ENCODE peak calls at places on chromosomes 13 and 19, in nine cellular contexts. One of them, this sample, is unnamed.

GRCh38 chr13:105090244-105090643 is 1445.2 kb downstream of the EFNB2 start:
- DNase-seq in CD4-positive, alpha-beta T cell: no peak
- DNase-seq in fibroblast of pulmonary artery: peak; percentile 20
- DNase-seq in fibroblast of the aortic adventitia: peak; percentile 31
- DNase-seq in Caco-2: no peak
- DNase-seq in omental fat pad: no peak
- DNase-seq in HFFc6: no peak
- DNase-seq in gastrocnemius medialis: no peak
- DNase-seq in stomach: no peak
- DNase-seq in this sample: no peak

GRCh38 chr19:33780251-33780650 is 16.4 kb upstream of the KCTD15 start:
- DNase-seq in CD4-positive, alpha-beta T cell: no peak
- DNase-seq in fibroblast of pulmonary artery: no peak
- DNase-seq in fibroblast of the aortic adventitia: no peak
- DNase-seq in Caco-2: no peak
- DNase-seq in omental fat pad: no peak
- DNase-seq in HFFc6: no peak
- DNase-seq in gastrocnemius medialis: no peak
- DNase-seq in stomach: no peak
- DNase-seq in this sample: no peak

GRCh38 chr19:17404015-17404414 is 1.4 kb downstream of the BST2 start:
- DNase-seq in CD4-positive, alpha-beta T cell: no peak
- DNase-seq in fibroblast of pulmonary artery: no peak
- DNase-seq in fibroblast of the aortic adventitia: no peak
- DNase-seq in Caco-2: no peak
- DNase-seq in omental fat pad: no peak
- DNase-seq in HFFc6: no peak
- DNase-seq in gastrocnemius medialis: no peak
- DNase-seq in stomach: no peak
- DNase-seq in this sample: no peak

GRCh38 chr19:43316591-43317319 is 36.7 kb upstream of the CD177 start:
- DNase-seq in CD4-positive, alpha-beta T cell: no peak
- DNase-seq in fibroblast of pulmonary artery: peak; percentile 11
- DNase-seq in fibroblast of the aortic adventitia: peak; percentile 53
- DNase-seq in Caco-2: peak; percentile 49
- DNase-seq in omental fat pad: no peak
- DNase-seq in HFFc6: no peak
- DNase-seq in gastrocnemius medialis: no peak
- DNase-seq in stomach: peak; percentile 60
- DNase-seq in this sample: no peak

GRCh38 chr13:51832471-51833152 is 12.4 kb downstream of the TMEM272 start:
- DNase-seq in CD4-positive, alpha-beta T cell: peak; percentile 54
- DNase-seq in fibroblast of pulmonary artery: peak; percentile 55
- DNase-seq in fibroblast of the aortic adventitia: peak; percentile 52
- DNase-seq in Caco-2: no peak
- DNase-seq in omental fat pad: no peak
- DNase-seq in HFFc6: peak; percentile 5
- DNase-seq in gastrocnemius medialis: peak; percentile 28
- DNase-seq in stomach: no peak
- DNase-seq in this sample: no peak

GRCh38 chr13:105918842-105919741 is 616.4 kb downstream of the EFNB2 start:
- DNase-seq in CD4-positive, alpha-beta T cell: no peak
- DNase-seq in fibroblast of pulmonary artery: peak; percentile 63
- DNase-seq in fibroblast of the aortic adventitia: peak; percentile 12
- DNase-seq in Caco-2: peak; percentile 89
- DNase-seq in omental fat pad: no peak
- DNase-seq in HFFc6: peak; percentile 33
- DNase-seq in gastrocnemius medialis: no peak
- DNase-seq in stomach: peak; percentile 54
- DNase-seq in this sample: peak; percentile 77

GRCh38 chr13:98556968-98557591 is 19.8 kb downstream of the STK24 start:
- DNase-seq in CD4-positive, alpha-beta T cell: peak; percentile 41
- DNase-seq in fibroblast of pulmonary artery: no peak
- DNase-seq in fibroblast of the aortic adventitia: no peak
- DNase-seq in Caco-2: no peak
- DNase-seq in omental fat pad: no peak
- DNase-seq in HFFc6: peak; percentile 85
- DNase-seq in gastrocnemius medialis: no peak
- DNase-seq in stomach: peak; percentile 39
- DNase-seq in this sample: no peak

GRCh38 chr13:47480121-47480520 is 521.0 kb downstream of the SUCLA2 start:
- DNase-seq in CD4-positive, alpha-beta T cell: no peak
- DNase-seq in fibroblast of pulmonary artery: peak; percentile 75
- DNase-seq in fibroblast of the aortic adventitia: peak; percentile 77
- DNase-seq in Caco-2: no peak
- DNase-seq in omental fat pad: no peak
- DNase-seq in HFFc6: peak; percentile 83
- DNase-seq in gastrocnemius medialis: no peak
- DNase-seq in stomach: no peak
- DNase-seq in this sample: no peak

GRCh38 chr19:45713141-45713540 is 17.6 kb downstream of the FBXO46 start:
- DNase-seq in CD4-positive, alpha-beta T cell: no peak
- DNase-seq in fibroblast of pulmonary artery: no peak
- DNase-seq in fibroblast of the aortic adventitia: no peak
- DNase-seq in Caco-2: no peak
- DNase-seq in omental fat pad: no peak
- DNase-seq in HFFc6: no peak
- DNase-seq in gastrocnemius medialis: no peak
- DNase-seq in stomach: no peak
- DNase-seq in this sample: no peak

GRCh38 chr19:45716314-45717130 is 14.2 kb downstream of the FBXO46 start:
- DNase-seq in CD4-positive, alpha-beta T cell: no peak
- DNase-seq in fibroblast of pulmonary artery: peak; percentile 41
- DNase-seq in fibroblast of the aortic adventitia: peak; percentile 32
- DNase-seq in Caco-2: peak; percentile 67
- DNase-seq in omental fat pad: no peak
- DNase-seq in HFFc6: no peak
- DNase-seq in gastrocnemius medialis: peak; percentile 31
- DNase-seq in stomach: no peak
- DNase-seq in this sample: peak; percentile 71

GRCh38 chr19:45717983-45718650 is 12.6 kb downstream of the FBXO46 start:
- DNase-seq in CD4-positive, alpha-beta T cell: no peak
- DNase-seq in fibroblast of pulmonary artery: no peak
- DNase-seq in fibroblast of the aortic adventitia: no peak
- DNase-seq in Caco-2: peak; percentile 48
- DNase-seq in omental fat pad: no peak
- DNase-seq in HFFc6: no peak
- DNase-seq in gastrocnemius medialis: peak; percentile 56
- DNase-seq in stomach: no peak
- DNase-seq in this sample: no peak

GRCh38 chr19:45715139-45715538 is 15.6 kb downstream of the FBXO46 start:
- DNase-seq in CD4-positive, alpha-beta T cell: no peak
- DNase-seq in fibroblast of pulmonary artery: no peak
- DNase-seq in fibroblast of the aortic adventitia: no peak
- DNase-seq in Caco-2: no peak
- DNase-seq in omental fat pad: no peak
- DNase-seq in HFFc6: no peak
- DNase-seq in gastrocnemius medialis: no peak
- DNase-seq in stomach: no peak
- DNase-seq in this sample: no peak

GRCh38 chr19:45717131-45717982 is 13.3 kb downstream of the FBXO46 start:
- DNase-seq in CD4-positive, alpha-beta T cell: peak; percentile 97
- DNase-seq in fibroblast of pulmonary artery: peak; percentile 100
- DNase-seq in fibroblast of the aortic adventitia: peak; percentile 98
- DNase-seq in Caco-2: peak; percentile 100
- DNase-seq in omental fat pad: peak; percentile 86
- DNase-seq in HFFc6: peak; percentile 96
- DNase-seq in gastrocnemius medialis: peak; percentile 100
- DNase-seq in stomach: peak; percentile 99
- DNase-seq in this sample: peak; percentile 98
- TF ChIP-seq CTCF in CD4-positive, alpha-beta T cell: no peak
- TF ChIP-seq CTCF in fibroblast of pulmonary artery: no peak
- TF ChIP-seq CTCF in fibroblast of the aortic adventitia: peak; percentile 34
- TF ChIP-seq CTCF in Caco-2: no peak
- TF ChIP-seq CTCF in omental fat pad: no peak
- TF ChIP-seq CTCF in HFFc6: peak; percentile 20
- TF ChIP-seq CTCF in gastrocnemius medialis: peak; percentile 37
- TF ChIP-seq CTCF in stomach: no peak
- TF ChIP-seq CTCF in this sample: no peak

GRCh38 chr13:79548886-79549285 is 67.9 kb downstream of the NDFIP2 start:
- DNase-seq in CD4-positive, alpha-beta T cell: no peak
- DNase-seq in fibroblast of pulmonary artery: peak; percentile 46
- DNase-seq in fibroblast of the aortic adventitia: peak; percentile 49
- DNase-seq in Caco-2: no peak
- DNase-seq in omental fat pad: no peak
- DNase-seq in HFFc6: peak; percentile 13
- DNase-seq in gastrocnemius medialis: no peak
- DNase-seq in stomach: no peak
- DNase-seq in this sample: no peak
- TF ChIP-seq CTCF in CD4-positive, alpha-beta T cell: no peak
- TF ChIP-seq CTCF in fibroblast of pulmonary artery: peak; percentile 50
- TF ChIP-seq CTCF in fibroblast of the aortic adventitia: peak; percentile 51
- TF ChIP-seq CTCF in Caco-2: peak; percentile 12
- TF ChIP-seq CTCF in omental fat pad: no peak
- TF ChIP-seq CTCF in HFFc6: peak; percentile 63
- TF ChIP-seq CTCF in gastrocnemius medialis: no peak
- TF ChIP-seq CTCF in stomach: no peak
- TF ChIP-seq CTCF in this sample: no peak

GRCh38 chr13:79497852-79498251 is 16.9 kb downstream of the NDFIP2 start:
- DNase-seq in CD4-positive, alpha-beta T cell: no peak
- DNase-seq in fibroblast of pulmonary artery: no peak
- DNase-seq in fibroblast of the aortic adventitia: no peak
- DNase-seq in Caco-2: no peak
- DNase-seq in omental fat pad: no peak
- DNase-seq in HFFc6: no peak
- DNase-seq in gastrocnemius medialis: no peak
- DNase-seq in stomach: no peak
- DNase-seq in this sample: no peak

GRCh38 chr13:79492918-79493594 is 12.1 kb downstream of the NDFIP2 start:
- DNase-seq in CD4-positive, alpha-beta T cell: no peak
- DNase-seq in fibroblast of pulmonary artery: no peak
- DNase-seq in fibroblast of the aortic adventitia: no peak
- DNase-seq in Caco-2: no peak
- DNase-seq in omental fat pad: no peak
- DNase-seq in HFFc6: no peak
- DNase-seq in gastrocnemius medialis: no peak
- DNase-seq in stomach: no peak
- DNase-seq in this sample: no peak

GRCh38 chr13:79491715-79492114 is 10.8 kb downstream of the NDFIP2 start:
- DNase-seq in CD4-positive, alpha-beta T cell: no peak
- DNase-seq in fibroblast of pulmonary artery: peak; percentile 70
- DNase-seq in fibroblast of the aortic adventitia: peak; percentile 92
- DNase-seq in Caco-2: no peak
- DNase-seq in omental fat pad: no peak
- DNase-seq in HFFc6: peak; percentile 88
- DNase-seq in gastrocnemius medialis: no peak
- DNase-seq in stomach: no peak
- DNase-seq in this sample: no peak

GRCh38 chr13:79492313-79492798 is 11.4 kb downstream of the NDFIP2 start:
- DNase-seq in CD4-positive, alpha-beta T cell: no peak
- DNase-seq in fibroblast of pulmonary artery: no peak
- DNase-seq in fibroblast of the aortic adventitia: peak; percentile 25
- DNase-seq in Caco-2: no peak
- DNase-seq in omental fat pad: no peak
- DNase-seq in HFFc6: peak; percentile 20
- DNase-seq in gastrocnemius medialis: no peak
- DNase-seq in stomach: no peak
- DNase-seq in this sample: no peak

DNA sequence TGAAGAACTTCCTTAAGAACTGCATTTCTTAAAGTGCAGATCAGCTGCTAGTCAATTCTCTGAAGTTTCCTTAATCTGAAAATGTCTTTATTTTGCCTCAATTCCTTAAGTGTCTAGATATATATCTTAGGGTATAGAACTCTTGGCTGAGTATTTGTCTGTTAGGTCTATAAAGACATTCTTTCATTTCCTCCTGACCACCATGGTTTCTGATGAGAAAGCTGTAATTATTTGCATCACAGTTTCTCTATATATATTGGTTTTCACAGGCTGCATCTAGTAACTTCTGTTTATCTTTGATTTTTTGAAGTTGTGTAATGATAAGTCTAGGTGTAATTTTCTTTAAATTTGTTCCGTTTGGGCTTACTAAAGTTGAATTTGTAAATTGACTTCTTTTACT is 15.2 kb downstream of the NDFIP2 start:
- DNase-seq in CD4-positive, alpha-beta T cell: no peak
- DNase-seq in fibroblast of pulmonary artery: no peak
- DNase-seq in fibroblast of the aortic adventitia: no peak
- DNase-seq in Caco-2: no peak
- DNase-seq in omental fat pad: no peak
- DNase-seq in HFFc6: no peak
- DNase-seq in gastrocnemius medialis: no peak
- DNase-seq in stomach: no peak
- DNase-seq in this sample: no peak
- TF ChIP-seq CTCF in CD4-positive, alpha-beta T cell: no peak
- TF ChIP-seq CTCF in fibroblast of pulmonary artery: no peak
- TF ChIP-seq CTCF in fibroblast of the aortic adventitia: no peak
- TF ChIP-seq CTCF in Caco-2: no peak
- TF ChIP-seq CTCF in omental fat pad: no peak
- TF ChIP-seq CTCF in HFFc6: no peak
- TF ChIP-seq CTCF in gastrocnemius medialis: no peak
- TF ChIP-seq CTCF in stomach: no peak
- TF ChIP-seq CTCF in this sample: no peak

GRCh38 chr13:37870895-37871550 is 1.5 kb upstream of the TRPC4 start:
- DNase-seq in CD4-positive, alpha-beta T cell: no peak
- DNase-seq in fibroblast of pulmonary artery: peak; percentile 77
- DNase-seq in fibroblast of the aortic adventitia: peak; percentile 69
- DNase-seq in Caco-2: no peak
- DNase-seq in omental fat pad: no peak
- DNase-seq in HFFc6: peak; percentile 50
- DNase-seq in gastrocnemius medialis: no peak
- DNase-seq in stomach: no peak
- DNase-seq in this sample: no peak

GRCh38 chr13:37869756-37870488 is at the start of gene TRPC4:
- DNase-seq in CD4-positive, alpha-beta T cell: no peak
- DNase-seq in fibroblast of pulmonary artery: peak; percentile 73
- DNase-seq in fibroblast of the aortic adventitia: peak; percentile 41
- DNase-seq in Caco-2: peak; percentile 42
- DNase-seq in omental fat pad: no peak
- DNase-seq in HFFc6: peak; percentile 86
- DNase-seq in gastrocnemius medialis: no peak
- DNase-seq in stomach: peak; percentile 31
- DNase-seq in this sample: peak; percentile 29

GRCh38 chr13:37868691-37869505 is 674 bp downstream of the TRPC4 start:
- DNase-seq in CD4-positive, alpha-beta T cell: no peak
- DNase-seq in fibroblast of pulmonary artery: peak; percentile 50
- DNase-seq in fibroblast of the aortic adventitia: peak; percentile 24
- DNase-seq in Caco-2: no peak
- DNase-seq in omental fat pad: no peak
- DNase-seq in HFFc6: peak; percentile 52
- DNase-seq in gastrocnemius medialis: no peak
- DNase-seq in stomach: no peak
- DNase-seq in this sample: no peak

GRCh38 chr13:37869506-37869755 is 141 bp downstream of the TRPC4 start:
- DNase-seq in CD4-positive, alpha-beta T cell: no peak
- DNase-seq in fibroblast of pulmonary artery: peak; percentile 49
- DNase-seq in fibroblast of the aortic adventitia: peak; percentile 22
- DNase-seq in Caco-2: no peak
- DNase-seq in omental fat pad: no peak
- DNase-seq in HFFc6: no peak
- DNase-seq in gastrocnemius medialis: no peak
- DNase-seq in stomach: no peak
- DNase-seq in this sample: no peak

DNA sequence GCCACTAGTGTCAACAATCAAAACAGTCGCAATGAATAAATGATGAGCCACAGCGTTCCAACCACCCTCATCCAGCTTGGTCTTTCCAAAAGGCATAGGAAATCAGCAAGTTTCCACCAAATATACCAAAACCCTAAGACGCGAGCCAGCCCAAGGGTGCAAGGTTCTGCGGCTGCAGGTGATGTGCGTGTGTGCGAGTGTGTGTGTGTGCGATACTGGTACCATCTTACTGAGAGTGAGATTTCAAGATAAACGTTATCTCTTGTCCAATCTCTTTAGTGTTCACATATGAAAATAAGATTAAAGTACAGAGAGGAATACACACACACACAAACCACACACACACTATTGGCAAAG is 895 bp upstream of the TRPC4 start:
- DNase-seq in CD4-positive, alpha-beta T cell: no peak
- DNase-seq in fibroblast of pulmonary artery: no peak
- DNase-seq in fibroblast of the aortic adventitia: peak; percentile 11
- DNase-seq in Caco-2: no peak
- DNase-seq in omental fat pad: no peak
- DNase-seq in HFFc6: no peak
- DNase-seq in gastrocnemius medialis: no peak
- DNase-seq in stomach: no peak
- DNase-seq in this sample: no peak
- TF ChIP-seq CTCF in CD4-positive, alpha-beta T cell: no peak
- TF ChIP-seq CTCF in fibroblast of pulmonary artery: no peak
- TF ChIP-seq CTCF in fibroblast of the aortic adventitia: no peak
- TF ChIP-seq CTCF in Caco-2: peak; percentile 26
- TF ChIP-seq CTCF in omental fat pad: no peak
- TF ChIP-seq CTCF in HFFc6: peak; percentile 21
- TF ChIP-seq CTCF in gastrocnemius medialis: no peak
- TF ChIP-seq CTCF in stomach: no peak
- TF ChIP-seq CTCF in this sample: no peak

This sample was measured in mucosa of descending colon.